ENCODE peak calls at places on chromosome 3, in ten cellular contexts. J is NCI-H345; U is fibroblast of pulmonary artery; G is pancreas; D is memory B cell; H is activated CD4-positive, alpha-beta T cell treated with anti-CD3 and anti-CD28 coated beads, Interleukin-2, amount 50 U/mL, for 24 hours; R is EH; K is PC-9; A is B cell; L is HTR-8/SVneo. W is an unnamed sample.
A peak's percentile ranks its signal among the peaks of the same experiment; 100 is the strongest.

GRCh38 chr3:62003833-62004232 is 369.5 kb downstream of the FEZF2 start:
- DNase-seq in J (no peak), U (no peak), G (no peak), D (no peak), H (no peak), R (peak; percentile 24), K (no peak), A (no peak), L (no peak), W (no peak)

GRCh38 chr3:137121704-137122314 is 164.0 kb downstream of the IL20RB start:
- DNase-seq in J (peak; percentile 23), U (peak; percentile 51), G (no peak), D (no peak), H (no peak), R (peak; percentile 35), K (no peak), A (no peak), L (peak; percentile 22), W (no peak)

GRCh38 chr3:147915057-147915456 is 505.9 kb downstream of the ZIC1 start:
- DNase-seq in J (no peak), U (no peak), G (no peak), D (no peak), H (no peak), R (peak; percentile 64), K (no peak), A (no peak), L (no peak), W (no peak)

GRCh38 chr3:123953735-123954134 is 7.3 kb downstream of the CCDC14 start:
- DNase-seq in J (no peak), U (no peak), G (no peak), D (no peak), H (no peak), R (no peak), K (no peak), A (no peak), L (no peak), W (no peak)

GRCh38 chr3:11384074-11384473 is 111.9 kb downstream of the ATG7 start:
- DNase-seq in J (no peak), U (peak; percentile 64), G (no peak), D (no peak), H (no peak), R (no peak), K (no peak), A (no peak), L (no peak), W (no peak)

GRCh38 chr3:46552538-46552937 is 13.6 kb downstream of the LRRC2 start:
- DNase-seq in J (no peak), U (no peak), G (no peak), D (no peak), H (no peak), R (no peak), K (no peak), A (no peak), L (no peak), W (no peak)

GRCh38 chr3:107285197-107285596 is 92.0 kb upstream of the CCDC54 start:
- DNase-seq in J (no peak), U (peak; percentile 54), G (no peak), D (no peak), H (no peak), R (peak; percentile 45), K (no peak), A (no peak), L (no peak), W (no peak)

GRCh38 chr3:56862352-56863062 is 60.8 kb upstream of the ARHGEF3 start:
- DNase-seq in J (no peak), U (peak; percentile 77), G (no peak), D (no peak), H (peak; percentile 43), R (peak; percentile 82), K (peak; percentile 72), A (no peak), L (peak; percentile 30), W (peak; percentile 19)

GRCh38 chr3:128804817-128805166 is 74.6 kb upstream of the ACAD9 start:
- DNase-seq in J (no peak), U (no peak), G (no peak), D (no peak), H (no peak), R (no peak), K (no peak), A (no peak), L (no peak), W (no peak)

GRCh38 chr3:62873672-62874397 is 1.4 kb downstream of the CADPS start:
- DNase-seq in J (peak; percentile 75), U (no peak), G (peak; percentile 84), D (no peak), H (no peak), R (peak; percentile 3), K (no peak), A (no peak), L (peak; percentile 4), W (no peak)

GRCh38 chr3:138338244-138338643 is 8.6 kb upstream of the NME9 start:
- DNase-seq in J (no peak), U (no peak), G (no peak), D (no peak), H (no peak), R (no peak), K (no peak), A (no peak), L (no peak), W (no peak)

GRCh38 chr3:78337801-78338211 is 1297.9 kb downstream of the ROBO2 start:
- DNase-seq in J (no peak), U (peak; percentile 1), G (no peak), D (no peak), H (no peak), R (peak; percentile 74), K (no peak), A (no peak), L (no peak), W (no peak)

GRCh38 chr3:101829066-101829830 is 20.1 kb upstream of the NFKBIZ start:
- DNase-seq in J (no peak), U (peak; percentile 70), G (no peak), D (no peak), H (peak; percentile 30), R (peak; percentile 71), K (no peak), A (peak; percentile 52), L (no peak), W (no peak)

GRCh38 chr3:65597225-65597951 is 441.3 kb downstream of the MAGI1 start:
- DNase-seq in J (no peak), U (peak; percentile 35), G (peak; percentile 50), D (no peak), H (no peak), R (peak; percentile 36), K (no peak), A (no peak), L (no peak), W (no peak)

GRCh38 chr3:128004661-128005060 is 47.6 kb upstream of the SEC61A1 start:
- DNase-seq in J (no peak), U (no peak), G (no peak), D (no peak), H (no peak), R (no peak), K (no peak), A (no peak), L (no peak), W (no peak)

GRCh38 chr3:107756649-107757048 is 233.9 kb downstream of the BBX start:
- DNase-seq in J (no peak), U (no peak), G (no peak), D (no peak), H (no peak), R (peak; percentile 12), K (no peak), A (no peak), L (no peak), W (no peak)

GRCh38 chr3:187740446-187741399 is 4.5 kb downstream of the BCL6 start:
- DNase-seq in J (peak; percentile 85), U (peak; percentile 71), G (peak; percentile 85), D (peak; percentile 82), H (peak; percentile 66), R (peak; percentile 92), K (peak; percentile 66), A (peak; percentile 84), L (no peak), W (no peak)

GRCh38 chr3:87997298-87997697 is 61.5 kb downstream of the CGGBP1 start:
- DNase-seq in J (no peak), U (peak; percentile 29), G (no peak), D (no peak), H (peak; percentile 42), R (peak; percentile 12), K (no peak), A (no peak), L (no peak), W (peak; percentile 26)

GRCh38 chr3:134406331-134407246 is 32.3 kb upstream of the AMOTL2 start:
- DNase-seq in J (peak; percentile 62), U (no peak), G (peak; percentile 88), D (no peak), H (no peak), R (peak; percentile 10), K (no peak), A (no peak), L (no peak), W (no peak)

GRCh38 chr3:146501752-146502151 is 32.4 kb upstream of the PLSCR2 start:
- DNase-seq in J (no peak), U (no peak), G (no peak), D (no peak), H (no peak), R (no peak), K (no peak), A (no peak), L (no peak), W (no peak)

GRCh38 chr3:30952786-30953185 is 58.3 kb upstream of the GADL1 start:
- DNase-seq in J (no peak), U (peak; percentile 17), G (no peak), D (no peak), H (no peak), R (peak; percentile 24), K (no peak), A (no peak), L (no peak), W (no peak)

GRCh38 chr3:78867409-78868372 is 900.1 kb downstream of the ROBO1 start:
- DNase-seq in J (no peak), U (peak; percentile 59), G (no peak), D (no peak), H (no peak), R (peak; percentile 80), K (no peak), A (no peak), L (no peak), W (no peak)

GRCh38 chr3:170865209-170866094 is 4.5 kb downstream of the RPL22L1 start:
- DNase-seq in J (no peak), U (no peak), G (no peak), D (no peak), H (no peak), R (no peak), K (peak; percentile 51), A (no peak), L (no peak), W (no peak)

GRCh38 chr3:155026999-155027591 is 53.0 kb upstream of the MME start:
- DNase-seq in J (no peak), U (peak; percentile 95), G (no peak), D (no peak), H (no peak), R (peak; percentile 60), K (no peak), A (no peak), L (no peak), W (no peak)

GRCh38 chr3:148962513-148962912 is 28.8 kb upstream of the GYG1 start:
- DNase-seq in J (no peak), U (peak; percentile 92), G (no peak), D (no peak), H (no peak), R (peak; percentile 83), K (peak; percentile 73), A (no peak), L (peak; percentile 37), W (peak; percentile 64)

GRCh38 chr3:132596816-132597433 is at the start of gene ACKR4:
- DNase-seq in J (no peak), U (peak; percentile 7), G (no peak), D (no peak), H (no peak), R (peak; percentile 48), K (no peak), A (no peak), L (no peak), W (no peak)

GRCh38 chr3:139285691-139286090 is 58.1 kb upstream of the MRPS22 start:
- DNase-seq in J (no peak), U (no peak), G (no peak), D (no peak), H (no peak), R (no peak), K (no peak), A (no peak), L (no peak), W (no peak)

GRCh38 chr3:37532168-37532567 is 329.5 kb upstream of the CTDSPL start:
- DNase-seq in J (no peak), U (no peak), G (no peak), D (no peak), H (no peak), R (no peak), K (no peak), A (no peak), L (no peak), W (no peak)

W was measured in pulmonary artery endothelial cell.